ENCODE peak calls at places on chromosome 14, in seven cellular contexts. J, R, L, S, X, M and C are unnamed samples.

GRCh38 chr14:53915364-53916014 is 41.1 kb downstream of the BMP4 start:
- DNase-seq in R (no peak), J (no peak), X (no peak), L (no peak), M (no peak), S (no peak), C (no peak)

GRCh38 chr14:47186491-47186890 is 488.9 kb downstream of the MDGA2 start:
- DNase-seq in L (no peak), X (no peak), S (no peak), J (no peak), M (no peak), R (no peak), C (no peak)

GRCh38 chr14:65961004-65961403 is 525.2 kb upstream of the CCDC196 start:
- DNase-seq in J (no peak), X (peak), R (peak), S (no peak), L (peak), M (no peak), C (no peak)

GRCh38 chr14:36981832-36982528 is 190.4 kb downstream of the SLC25A21 start:
- DNase-seq in M (no peak), S (no peak), R (no peak), L (no peak), J (peak), X (no peak), C (no peak)

GRCh38 chr14:81193924-81194633 is 26.7 kb downstream of the GTF2A1 start:
- DNase-seq in R (no peak), X (no peak), L (no peak), S (no peak), M (no peak), J (no peak), C (no peak)

GRCh38 chr14:93977790-93978581 is 1.6 kb upstream of the ASB2 start:
- DNase-seq in J (no peak), L (no peak), R (no peak), X (no peak), M (no peak), S (no peak), C (no peak)

GRCh38 chr14:54339771-54340170 is 57.0 kb upstream of the CDKN3 start:
- DNase-seq in J (no peak), X (no peak), R (no peak), M (no peak), L (no peak), S (no peak), C (no peak)

GRCh38 chr14:37122288-37122687 is 50.1 kb downstream of the SLC25A21 start:
- DNase-seq in X (no peak), R (no peak), L (no peak), S (no peak), M (no peak), J (no peak), C (no peak)

GRCh38 chr14:64465856-64466554 is 706 bp downstream of the AKAP5 start:
- DNase-seq in R (no peak), L (peak), S (peak), X (no peak), M (no peak), J (peak), C (no peak)

GRCh38 chr14:63383776-63384367 is 65.1 kb upstream of the GPHB5 start:
- DNase-seq in M (no peak), L (no peak), S (no peak), R (no peak), J (no peak), X (no peak), C (no peak)

GRCh38 chr14:44040561-44040960 is 466.5 kb downstream of the FSCB start:
- DNase-seq in R (no peak), L (no peak), X (no peak), S (no peak), J (no peak), M (no peak), C (no peak)

GRCh38 chr14:74414793-74415437 is 11.1 kb downstream of the SYNDIG1L start:
- DNase-seq in R (no peak), M (no peak), S (no peak), J (no peak), L (no peak), X (no peak), C (no peak)

GRCh38 chr14:51302319-51303030 is 62.4 kb downstream of the TMX1 start:
- DNase-seq in S (no peak), J (no peak), M (no peak), X (no peak), L (no peak), R (no peak), C (no peak)

GRCh38 chr14:64721391-64721791 is 17.2 kb downstream of the PLEKHG3 start:
- DNase-seq in L (peak), S (no peak), J (peak), M (no peak), R (no peak), X (no peak), C (no peak)

GRCh38 chr14:81256289-81256960 is 35.7 kb upstream of the GTF2A1 start:
- DNase-seq in S (no peak), R (no peak), M (no peak), J (no peak), L (no peak), X (no peak), C (no peak)

GRCh38 chr14:105473033-105473676 is 1.5 kb upstream of the CRIP2 start:
- DNase-seq in S (no peak), L (no peak), X (no peak), J (no peak), R (peak), M (no peak), C (no peak)

GRCh38 chr14:43539210-43539609 is 967.9 kb downstream of the FSCB start:
- DNase-seq in X (no peak), M (no peak), S (no peak), R (no peak), J (no peak), L (no peak), C (peak)

GRCh38 chr14:77208266-77208978 is 26.8 kb downstream of the TMEM63C start:
- DNase-seq in X (peak), M (peak), R (peak), J (no peak), L (peak), S (peak), C (no peak)

GRCh38 chr14:79971330-79971729 is 240.0 kb downstream of the DIO2 start:
- DNase-seq in X (no peak), M (no peak), L (no peak), S (peak), J (peak), R (no peak), C (peak)

GRCh38 chr14:74975059-74975810 is 19.8 kb upstream of the PGF start:
- DNase-seq in X (peak), M (peak), L (peak), R (peak), S (peak), J (no peak), C (no peak)

GRCh38 chr14:28759658-28760313 is 6.8 kb upstream of the FOXG1 start:
- DNase-seq in L (no peak), J (no peak), X (no peak), S (no peak), R (no peak), M (no peak), C (no peak)

GRCh38 chr14:52694761-52695480 is 437 bp downstream of the ERO1A start:
- DNase-seq in J (no peak), S (peak), R (peak), L (peak), X (peak), M (peak), C (no peak)

GRCh38 chr14:90024910-90025309 is 36.9 kb upstream of the KCNK13 start:
- DNase-seq in R (no peak), L (no peak), S (no peak), M (no peak), X (no peak), J (no peak), C (no peak)

GRCh38 chr14:20608383-20609095 is 17.4 kb upstream of the RNASE12 start:
- DNase-seq in S (no peak), R (no peak), J (no peak), X (no peak), M (no peak), L (no peak), C (no peak)

GRCh38 chr14:77212933-77213656 is 31.5 kb downstream of the TMEM63C start:
- DNase-seq in R (no peak), X (peak), M (no peak), S (no peak), L (peak), J (no peak), C (no peak)

GRCh38 chr14:99320105-99320572 is 48.1 kb upstream of the BCL11B start:
- DNase-seq in X (no peak), J (no peak), M (peak), S (no peak), L (peak), R (peak), C (no peak)

GRCh38 chr14:72178517-72178916 is 246.3 kb downstream of the RGS6 start:
- DNase-seq in X (no peak), R (no peak), M (no peak), J (no peak), S (no peak), L (no peak), C (no peak)

GRCh38 chr14:99268776-99269510 is 3.1 kb downstream of the BCL11B start:
- DNase-seq in R (no peak), J (no peak), L (no peak), X (no peak), M (no peak), S (no peak), C (peak)

GRCh38 chr14:24399981-24400718 is 1.3 kb downstream of the NYNRIN start:
- DNase-seq in L (no peak), R (no peak), J (no peak), M (peak), S (no peak), X (no peak), C (no peak)

GRCh38 chr14:24397639-24398297 is 1.0 kb upstream of the NYNRIN start:
- DNase-seq in S (no peak), R (no peak), M (no peak), X (no peak), L (no peak), J (no peak), C (no peak)

GRCh38 chr14:24398943-24399801 is at the start of gene NYNRIN:
- DNase-seq in M (peak), J (no peak), L (peak), R (peak), S (peak), X (no peak), C (peak)

GRCh38 chr14:24395609-24396580 is 2.9 kb upstream of the NYNRIN start:
- DNase-seq in J (no peak), S (no peak), R (no peak), X (no peak), M (no peak), L (no peak), C (peak)

DNA sequence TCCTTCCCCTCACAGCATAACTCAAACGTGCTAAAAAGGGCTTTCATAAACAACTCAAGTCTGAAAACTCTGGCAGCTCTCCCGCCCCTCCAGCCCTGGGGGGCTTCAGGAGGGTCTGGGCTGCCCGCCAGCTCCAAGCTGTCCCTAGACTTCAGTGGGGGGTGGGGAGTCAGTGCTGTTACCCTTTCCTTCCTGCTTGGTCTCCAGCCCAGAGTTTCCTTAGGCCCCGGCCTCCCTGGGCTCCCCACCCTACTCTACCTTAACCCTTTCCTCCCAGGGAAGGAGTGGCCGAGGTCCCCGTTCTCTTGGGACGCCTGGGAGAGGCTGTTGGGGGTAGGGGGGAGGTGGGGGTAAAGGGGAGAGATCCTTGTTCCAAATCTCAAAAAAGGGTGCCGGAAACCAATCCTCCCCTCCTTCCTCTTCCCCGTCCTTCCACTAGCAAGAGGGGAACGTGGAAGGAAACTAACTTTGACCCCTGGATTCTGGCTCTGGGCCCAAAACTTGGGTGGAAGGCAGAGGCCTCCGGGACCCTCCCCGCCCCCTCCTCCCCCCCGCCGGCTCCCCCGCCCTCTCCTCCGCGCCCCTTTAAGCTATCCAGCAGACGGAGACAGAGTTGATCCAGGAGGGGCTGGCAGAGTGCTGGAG is 383 bp upstream of the NYNRIN start:
- DNase-seq in L (peak), J (no peak), S (peak), R (peak), M (peak), X (no peak), C (no peak)
- H3K4me3 ChIP-seq in L (peak), J (peak), S (peak), R (peak), M (peak), X (no peak), C (no peak)

GRCh38 chr14:104294983-104295680 is 156.7 kb downstream of the KIF26A start:
- DNase-seq in J (no peak), X (no peak), L (no peak), R (no peak), M (peak), S (no peak), C (peak)

GRCh38 chr14:104292084-104292970 is 153.9 kb downstream of the KIF26A start:
- DNase-seq in X (no peak), J (no peak), R (no peak), S (no peak), L (no peak), M (peak), C (peak)

GRCh38 chr14:104293231-104293841 is 154.9 kb downstream of the KIF26A start:
- DNase-seq in J (no peak), L (no peak), M (peak), R (peak), X (no peak), S (no peak), C (no peak)

GRCh38 chr14:104294628-104294982 is 156.2 kb downstream of the KIF26A start:
- DNase-seq in S (no peak), R (peak), L (peak), X (no peak), J (no peak), M (no peak), C (no peak)

GRCh38 chr14:104293851-104294627 is 155.7 kb downstream of the KIF26A start:
- DNase-seq in M (peak), J (no peak), S (no peak), X (no peak), R (peak), L (peak), C (peak)
- TF ChIP-seq CTCF in M (no peak), J (no peak), S (no peak), X (no peak), R (peak), L (peak), C (no peak)

DNA sequence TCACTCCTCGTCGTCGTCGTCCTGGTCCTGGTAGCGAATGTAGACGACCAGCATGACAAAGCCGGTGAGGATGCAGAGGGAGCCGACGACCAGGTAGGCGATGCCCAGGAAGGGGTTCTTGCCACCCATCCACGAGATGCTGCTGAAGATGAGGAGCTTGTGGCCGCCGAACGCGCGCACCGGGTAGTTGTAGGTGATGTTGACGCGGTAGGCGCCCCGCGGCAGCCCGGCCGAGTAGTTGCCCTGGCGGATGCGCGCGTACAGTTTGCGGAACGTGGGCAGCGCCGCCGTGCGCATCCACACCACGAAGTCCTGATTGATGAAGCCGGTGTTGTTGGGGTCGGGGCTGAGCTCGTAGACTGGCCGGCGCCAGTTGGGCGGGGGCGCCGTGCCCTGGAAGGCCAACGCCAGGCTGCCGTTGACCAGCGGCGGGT is 1.0 kb downstream of the TMEM30B start:
- DNase-seq in X (no peak), L (peak), R (no peak), M (peak), J (no peak), S (no peak), C (peak)
- H3K4me3 ChIP-seq in X (peak), L (peak), R (peak), M (peak), J (peak), S (peak), C (peak)

GRCh38 chr14:91350813-91351507 is 66.7 kb downstream of the CCDC88C start:
- DNase-seq in L (no peak), J (no peak), S (no peak), R (no peak), X (no peak), M (no peak), C (no peak)

GRCh38 chr14:91350483-91350812 is 67.2 kb downstream of the CCDC88C start:
- DNase-seq in L (no peak), S (no peak), M (no peak), J (no peak), R (no peak), X (no peak), C (no peak)

GRCh38 chr14:91352101-91352500 is 65.5 kb downstream of the CCDC88C start:
- DNase-seq in R (peak), M (peak), L (no peak), X (peak), J (no peak), S (peak), C (no peak)

GRCh38 chr14:91352696-91353692 is 64.6 kb downstream of the CCDC88C start:
- DNase-seq in J (no peak), X (no peak), M (no peak), S (no peak), L (no peak), R (no peak), C (no peak)

GRCh38 chr14:91351508-91351853 is 66.1 kb downstream of the CCDC88C start:
- DNase-seq in M (no peak), S (no peak), J (no peak), X (no peak), L (no peak), R (no peak), C (no peak)
- TF ChIP-seq CTCF in M (no peak), S (no peak), J (no peak), X (no peak), L (no peak), R (no peak), C (no peak)

GRCh38 chr14:22887990-22888378 is 5.0 kb downstream of the REM2 start:
- DNase-seq in M (no peak), R (no peak), L (no peak), J (no peak), S (no peak), X (no peak), C (no peak)

GRCh38 chr14:22884721-22885523 is 1.9 kb downstream of the REM2 start:
- DNase-seq in L (no peak), R (no peak), M (no peak), X (no peak), J (no peak), S (no peak), C (no peak)

GRCh38 chr14:22886500-22887259 is 3.7 kb downstream of the REM2 start:
- DNase-seq in S (peak), J (no peak), R (peak), L (peak), X (peak), M (peak), C (peak)

GRCh38 chr14:22887260-22887989 is 4.4 kb downstream of the REM2 start:
- DNase-seq in L (peak), M (no peak), X (peak), J (no peak), R (no peak), S (peak), C (no peak)

GRCh38 chr14:22885975-22886374 is 3.0 kb downstream of the REM2 start:
- DNase-seq in R (no peak), L (no peak), J (no peak), X (no peak), M (no peak), S (no peak), C (no peak)
- H3K4me3 ChIP-seq in R (no peak), L (peak), J (no peak), X (no peak), M (no peak), S (no peak), C (no peak)

GRCh38 chr14:35688427-35688826 is 120.7 kb downstream of the RALGAPA1 start:
- DNase-seq in M (no peak), X (no peak), R (no peak), L (no peak), S (no peak), J (no peak), C (no peak)
- TF ChIP-seq CTCF in M (no peak), X (no peak), R (no peak), L (no peak), S (no peak), J (no peak), C (no peak)

GRCh38 chr14:69692542-69693053 is 74.3 kb upstream of the SRSF5 start:
- DNase-seq in S (no peak), L (no peak), J (no peak), R (no peak), X (no peak), M (no peak), C (no peak)
- H3K4me3 ChIP-seq in S (no peak), L (no peak), J (no peak), R (no peak), X (no peak), M (no peak), C (no peak)

GRCh38 chr14:95440951-95441350 is 75.5 kb downstream of the SYNE3 start:
- DNase-seq in S (no peak), R (no peak), X (no peak), M (no peak), J (no peak), L (no peak), C (no peak)

GRCh38 chr14:95440496-95440895 is 76.0 kb downstream of the SYNE3 start:
- DNase-seq in M (no peak), L (no peak), S (no peak), X (no peak), J (no peak), R (no peak), C (no peak)

GRCh38 chr14:95444132-95445129 is 72.0 kb downstream of the SYNE3 start:
- DNase-seq in R (no peak), S (no peak), L (no peak), M (no peak), J (no peak), X (no peak), C (no peak)

GRCh38 chr14:95442016-95442632 is 74.3 kb downstream of the SYNE3 start:
- DNase-seq in M (no peak), X (no peak), J (no peak), L (no peak), R (no peak), S (no peak), C (no peak)

DNA sequence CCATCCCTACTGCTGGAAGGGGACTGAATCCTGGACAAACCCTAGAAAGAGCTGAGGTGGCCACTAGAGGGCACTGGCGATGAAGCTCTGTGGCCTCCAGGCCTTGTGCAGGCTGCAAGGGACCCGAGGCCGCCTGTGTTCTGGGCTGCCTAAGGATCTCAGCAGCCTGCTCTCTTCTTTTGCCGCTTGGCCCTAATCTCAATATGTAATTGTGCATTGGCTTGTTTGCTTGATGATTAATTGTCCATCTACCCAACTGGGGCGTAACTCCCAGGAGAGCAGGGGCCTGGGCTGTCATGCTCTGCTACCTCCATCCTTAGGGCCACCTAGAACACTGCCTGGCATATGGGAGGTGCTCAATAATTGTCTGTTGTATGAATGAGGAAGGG is 73.8 kb downstream of the SYNE3 start:
- DNase-seq in S (peak), M (peak), R (peak), L (peak), J (peak), X (peak), C (peak)
- TF ChIP-seq CTCF in S (peak), M (peak), R (peak), L (peak), J (peak), X (peak), C (no peak)